ENCODE peak calls at places on chromosomes 13 and 19, in seven cellular contexts. One of them, this sample, is unnamed.

GRCh38 chr13:34571716-34572115 is 370.4 kb upstream of the NBEA start:
- DNase-seq in IMR-90: no peak
- DNase-seq in stimulated activated CD8-positive, alpha-beta memory T cell treated with anti-CD3 and anti-CD28 coated beads, Interleukin-4, amount 100 ng/mL, for 1 hour: no peak
- DNase-seq in activated T-cell treated with anti-CD3 and anti-CD28 coated beads, Interleukin-2, amount 50 U/mL, for 24 hours: no peak
- DNase-seq in MCF 10A: no peak
- DNase-seq in uterus: no peak
- DNase-seq in GOT3: no peak
- DNase-seq in this sample: no peak

GRCh38 chr19:33295621-33296472 is 6.5 kb downstream of the CEBPA start:
- DNase-seq in uterus: no peak
- DNase-seq in GOT3: no peak
- DNase-seq in IMR-90: no peak
- DNase-seq in activated T-cell treated with anti-CD3 and anti-CD28 coated beads, Interleukin-2, amount 50 U/mL, for 24 hours: no peak
- DNase-seq in stimulated activated CD8-positive, alpha-beta memory T cell treated with anti-CD3 and anti-CD28 coated beads, Interleukin-4, amount 100 ng/mL, for 1 hour: no peak
- DNase-seq in MCF 10A: no peak
- DNase-seq in this sample: no peak

GRCh38 chr13:95073826-95074345 is 227.4 kb downstream of the ABCC4 start:
- DNase-seq in GOT3: no peak
- DNase-seq in stimulated activated CD8-positive, alpha-beta memory T cell treated with anti-CD3 and anti-CD28 coated beads, Interleukin-4, amount 100 ng/mL, for 1 hour: no peak
- DNase-seq in uterus: no peak
- DNase-seq in IMR-90: no peak
- DNase-seq in activated T-cell treated with anti-CD3 and anti-CD28 coated beads, Interleukin-2, amount 50 U/mL, for 24 hours: no peak
- DNase-seq in MCF 10A: no peak
- DNase-seq in this sample: no peak

GRCh38 chr13:21637296-21637695 is 33.3 kb upstream of the MICU2 start:
- DNase-seq in activated T-cell treated with anti-CD3 and anti-CD28 coated beads, Interleukin-2, amount 50 U/mL, for 24 hours: peak
- DNase-seq in MCF 10A: peak
- DNase-seq in stimulated activated CD8-positive, alpha-beta memory T cell treated with anti-CD3 and anti-CD28 coated beads, Interleukin-4, amount 100 ng/mL, for 1 hour: no peak
- DNase-seq in uterus: no peak
- DNase-seq in GOT3: no peak
- DNase-seq in IMR-90: peak
- DNase-seq in this sample: no peak

GRCh38 chr13:29594310-29594709 is 1.2 kb downstream of the SLC7A1 start:
- DNase-seq in stimulated activated CD8-positive, alpha-beta memory T cell treated with anti-CD3 and anti-CD28 coated beads, Interleukin-4, amount 100 ng/mL, for 1 hour: no peak
- DNase-seq in IMR-90: peak
- DNase-seq in uterus: peak
- DNase-seq in GOT3: no peak
- DNase-seq in activated T-cell treated with anti-CD3 and anti-CD28 coated beads, Interleukin-2, amount 50 U/mL, for 24 hours: no peak
- DNase-seq in MCF 10A: peak
- DNase-seq in this sample: peak

GRCh38 chr13:75258159-75258782 is 223.7 kb downstream of the TBC1D4 start:
- DNase-seq in activated T-cell treated with anti-CD3 and anti-CD28 coated beads, Interleukin-2, amount 50 U/mL, for 24 hours: no peak
- DNase-seq in IMR-90: peak
- DNase-seq in uterus: no peak
- DNase-seq in GOT3: no peak
- DNase-seq in MCF 10A: peak
- DNase-seq in stimulated activated CD8-positive, alpha-beta memory T cell treated with anti-CD3 and anti-CD28 coated beads, Interleukin-4, amount 100 ng/mL, for 1 hour: no peak
- DNase-seq in this sample: no peak

GRCh38 chr13:48817166-48817802 is 158.4 kb upstream of the FNDC3A start:
- DNase-seq in IMR-90: no peak
- DNase-seq in GOT3: no peak
- DNase-seq in MCF 10A: no peak
- DNase-seq in uterus: no peak
- DNase-seq in activated T-cell treated with anti-CD3 and anti-CD28 coated beads, Interleukin-2, amount 50 U/mL, for 24 hours: no peak
- DNase-seq in stimulated activated CD8-positive, alpha-beta memory T cell treated with anti-CD3 and anti-CD28 coated beads, Interleukin-4, amount 100 ng/mL, for 1 hour: no peak
- DNase-seq in this sample: no peak

GRCh38 chr19:29873024-29873800 is 61.4 kb downstream of the CCNE1 start:
- DNase-seq in MCF 10A: peak
- DNase-seq in uterus: peak
- DNase-seq in IMR-90: no peak
- DNase-seq in activated T-cell treated with anti-CD3 and anti-CD28 coated beads, Interleukin-2, amount 50 U/mL, for 24 hours: peak
- DNase-seq in stimulated activated CD8-positive, alpha-beta memory T cell treated with anti-CD3 and anti-CD28 coated beads, Interleukin-4, amount 100 ng/mL, for 1 hour: peak
- DNase-seq in GOT3: no peak
- DNase-seq in this sample: peak

GRCh38 chr19:43624933-43625332 is 5.5 kb upstream of the ZNF428 start:
- DNase-seq in stimulated activated CD8-positive, alpha-beta memory T cell treated with anti-CD3 and anti-CD28 coated beads, Interleukin-4, amount 100 ng/mL, for 1 hour: peak
- DNase-seq in activated T-cell treated with anti-CD3 and anti-CD28 coated beads, Interleukin-2, amount 50 U/mL, for 24 hours: peak
- DNase-seq in GOT3: no peak
- DNase-seq in uterus: no peak
- DNase-seq in MCF 10A: peak
- DNase-seq in IMR-90: peak
- DNase-seq in this sample: peak

GRCh38 chr19:49875801-49876421 is 1.2 kb downstream of the AKT1S1 start:
- DNase-seq in GOT3: no peak
- DNase-seq in activated T-cell treated with anti-CD3 and anti-CD28 coated beads, Interleukin-2, amount 50 U/mL, for 24 hours: peak
- DNase-seq in MCF 10A: no peak
- DNase-seq in uterus: peak
- DNase-seq in IMR-90: peak
- DNase-seq in stimulated activated CD8-positive, alpha-beta memory T cell treated with anti-CD3 and anti-CD28 coated beads, Interleukin-4, amount 100 ng/mL, for 1 hour: no peak
- DNase-seq in this sample: no peak

GRCh38 chr13:105778196-105778595 is 757.3 kb downstream of the EFNB2 start:
- DNase-seq in GOT3: no peak
- DNase-seq in uterus: no peak
- DNase-seq in IMR-90: peak
- DNase-seq in MCF 10A: peak
- DNase-seq in activated T-cell treated with anti-CD3 and anti-CD28 coated beads, Interleukin-2, amount 50 U/mL, for 24 hours: no peak
- DNase-seq in stimulated activated CD8-positive, alpha-beta memory T cell treated with anti-CD3 and anti-CD28 coated beads, Interleukin-4, amount 100 ng/mL, for 1 hour: no peak
- DNase-seq in this sample: no peak

GRCh38 chr13:114101831-114102520 is 30.4 kb downstream of the RASA3 start:
- DNase-seq in activated T-cell treated with anti-CD3 and anti-CD28 coated beads, Interleukin-2, amount 50 U/mL, for 24 hours: peak
- DNase-seq in MCF 10A: no peak
- DNase-seq in stimulated activated CD8-positive, alpha-beta memory T cell treated with anti-CD3 and anti-CD28 coated beads, Interleukin-4, amount 100 ng/mL, for 1 hour: no peak
- DNase-seq in GOT3: no peak
- DNase-seq in IMR-90: no peak
- DNase-seq in uterus: peak
- DNase-seq in this sample: no peak

GRCh38 chr19:43779147-43779819 is 1.5 kb downstream of the KCNN4 start:
- DNase-seq in stimulated activated CD8-positive, alpha-beta memory T cell treated with anti-CD3 and anti-CD28 coated beads, Interleukin-4, amount 100 ng/mL, for 1 hour: no peak
- DNase-seq in IMR-90: no peak
- DNase-seq in MCF 10A: peak
- DNase-seq in GOT3: no peak
- DNase-seq in activated T-cell treated with anti-CD3 and anti-CD28 coated beads, Interleukin-2, amount 50 U/mL, for 24 hours: no peak
- DNase-seq in uterus: no peak
- DNase-seq in this sample: no peak

GRCh38 chr19:6686628-6686975 is 16.6 kb upstream of the TNFSF14 start:
- DNase-seq in activated T-cell treated with anti-CD3 and anti-CD28 coated beads, Interleukin-2, amount 50 U/mL, for 24 hours: no peak
- DNase-seq in uterus: no peak
- DNase-seq in MCF 10A: no peak
- DNase-seq in GOT3: no peak
- DNase-seq in IMR-90: no peak
- DNase-seq in stimulated activated CD8-positive, alpha-beta memory T cell treated with anti-CD3 and anti-CD28 coated beads, Interleukin-4, amount 100 ng/mL, for 1 hour: no peak
- DNase-seq in this sample: no peak

GRCh38 chr13:40191186-40191980 is 475.1 kb downstream of the FOXO1 start:
- DNase-seq in stimulated activated CD8-positive, alpha-beta memory T cell treated with anti-CD3 and anti-CD28 coated beads, Interleukin-4, amount 100 ng/mL, for 1 hour: no peak
- DNase-seq in uterus: no peak
- DNase-seq in activated T-cell treated with anti-CD3 and anti-CD28 coated beads, Interleukin-2, amount 50 U/mL, for 24 hours: no peak
- DNase-seq in MCF 10A: no peak
- DNase-seq in IMR-90: no peak
- DNase-seq in GOT3: no peak
- DNase-seq in this sample: no peak

This sample was measured in CD4-positive, CD25-positive, alpha-beta regulatory T cell.